ENCODE peak calls at places on chromosomes 7 and 10, in ten cellular contexts. One of them, this sample, is unnamed.

GRCh38 chr10:113764598-113764997 is 13.1 kb downstream of the PLEKHS1 start:
- DNase-seq in foreskin fibroblast: no peak
- DNase-seq in mammary epithelial cell: no peak
- DNase-seq in fibroblast of mammary gland: no peak
- DNase-seq in upper lobe of right lung: no peak
- DNase-seq in GM23248: no peak
- DNase-seq in uterus: no peak
- DNase-seq in cardiac fibroblast: no peak
- DNase-seq in choroid plexus epithelial cell: no peak
- DNase-seq in esophagus muscularis mucosa: no peak
- DNase-seq in this sample: no peak

GRCh38 chr7:23043441-23043840 is 29.5 kb upstream of the HYCC1 start:
- DNase-seq in foreskin fibroblast: no peak
- DNase-seq in mammary epithelial cell: no peak
- DNase-seq in fibroblast of mammary gland: no peak
- DNase-seq in upper lobe of right lung: no peak
- DNase-seq in GM23248: peak
- DNase-seq in uterus: no peak
- DNase-seq in cardiac fibroblast: no peak
- DNase-seq in choroid plexus epithelial cell: no peak
- DNase-seq in esophagus muscularis mucosa: no peak
- DNase-seq in this sample: no peak

GRCh38 chr7:66921918-66922486 is 977 bp downstream of the TMEM248 start:
- DNase-seq in foreskin fibroblast: no peak
- DNase-seq in mammary epithelial cell: peak
- DNase-seq in fibroblast of mammary gland: no peak
- DNase-seq in upper lobe of right lung: no peak
- DNase-seq in GM23248: peak
- DNase-seq in uterus: no peak
- DNase-seq in cardiac fibroblast: no peak
- DNase-seq in choroid plexus epithelial cell: peak
- DNase-seq in esophagus muscularis mucosa: no peak
- DNase-seq in this sample: no peak

GRCh38 chr10:31961264-31961663 is 32.6 kb upstream of the ARHGAP12 start:
- DNase-seq in foreskin fibroblast: no peak
- DNase-seq in mammary epithelial cell: no peak
- DNase-seq in fibroblast of mammary gland: no peak
- DNase-seq in upper lobe of right lung: no peak
- DNase-seq in GM23248: no peak
- DNase-seq in uterus: no peak
- DNase-seq in cardiac fibroblast: no peak
- DNase-seq in choroid plexus epithelial cell: no peak
- DNase-seq in esophagus muscularis mucosa: no peak
- DNase-seq in this sample: no peak

GRCh38 chr7:47392241-47392759 is 189.6 kb downstream of the TNS3 start:
- DNase-seq in foreskin fibroblast: peak
- DNase-seq in mammary epithelial cell: no peak
- DNase-seq in fibroblast of mammary gland: peak
- DNase-seq in upper lobe of right lung: peak
- DNase-seq in GM23248: peak
- DNase-seq in uterus: peak
- DNase-seq in cardiac fibroblast: peak
- DNase-seq in choroid plexus epithelial cell: peak
- DNase-seq in esophagus muscularis mucosa: no peak
- DNase-seq in this sample: peak

GRCh38 chr7:151342811-151343210 is 1.2 kb downstream of the NUB1 start:
- DNase-seq in foreskin fibroblast: no peak
- DNase-seq in mammary epithelial cell: peak
- DNase-seq in fibroblast of mammary gland: no peak
- DNase-seq in upper lobe of right lung: no peak
- DNase-seq in GM23248: peak
- DNase-seq in uterus: no peak
- DNase-seq in cardiac fibroblast: no peak
- DNase-seq in choroid plexus epithelial cell: no peak
- DNase-seq in esophagus muscularis mucosa: peak
- DNase-seq in this sample: no peak

GRCh38 chr7:139232377-139232717 is 1.3 kb downstream of the UBN2 start:
- DNase-seq in foreskin fibroblast: no peak
- DNase-seq in mammary epithelial cell: no peak
- DNase-seq in fibroblast of mammary gland: no peak
- DNase-seq in upper lobe of right lung: no peak
- DNase-seq in GM23248: no peak
- DNase-seq in uterus: no peak
- DNase-seq in cardiac fibroblast: no peak
- DNase-seq in choroid plexus epithelial cell: no peak
- DNase-seq in esophagus muscularis mucosa: no peak
- DNase-seq in this sample: no peak

GRCh38 chr10:74766501-74766900 is 59.9 kb upstream of the KAT6B start:
- DNase-seq in foreskin fibroblast: no peak
- DNase-seq in mammary epithelial cell: no peak
- DNase-seq in fibroblast of mammary gland: no peak
- DNase-seq in upper lobe of right lung: no peak
- DNase-seq in GM23248: peak
- DNase-seq in uterus: no peak
- DNase-seq in cardiac fibroblast: no peak
- DNase-seq in choroid plexus epithelial cell: no peak
- DNase-seq in esophagus muscularis mucosa: no peak
- DNase-seq in this sample: no peak

GRCh38 chr10:46282460-46283216 is 4.2 kb upstream of the ANTXRL start:
- DNase-seq in foreskin fibroblast: peak
- DNase-seq in mammary epithelial cell: peak
- DNase-seq in fibroblast of mammary gland: peak
- DNase-seq in upper lobe of right lung: peak
- DNase-seq in GM23248: peak
- DNase-seq in uterus: peak
- DNase-seq in cardiac fibroblast: peak
- DNase-seq in choroid plexus epithelial cell: peak
- DNase-seq in esophagus muscularis mucosa: no peak
- DNase-seq in this sample: peak

DNA sequence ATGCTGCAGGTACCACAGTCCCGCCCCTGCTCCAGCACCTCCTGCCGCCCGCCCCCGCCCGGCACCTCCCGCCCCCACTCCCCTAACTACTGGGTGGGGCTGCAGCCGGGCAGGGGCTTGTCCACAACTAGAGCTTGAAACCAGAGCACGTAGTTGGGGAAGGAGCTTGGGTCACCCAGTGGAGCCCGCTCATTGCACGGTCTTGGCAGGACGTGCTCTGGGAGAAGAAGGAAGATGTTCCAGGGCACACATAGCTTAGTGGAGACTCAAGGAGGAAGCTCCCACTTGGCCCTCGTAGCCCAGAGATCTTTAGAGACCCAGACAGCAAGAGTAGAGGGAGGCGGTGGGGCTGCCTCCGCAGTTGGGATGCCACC is 692 bp downstream of the IGFBP1 start:
- DNase-seq in foreskin fibroblast: no peak
- DNase-seq in mammary epithelial cell: no peak
- DNase-seq in fibroblast of mammary gland: no peak
- DNase-seq in upper lobe of right lung: no peak
- DNase-seq in GM23248: peak
- DNase-seq in uterus: no peak
- DNase-seq in cardiac fibroblast: no peak
- DNase-seq in choroid plexus epithelial cell: peak
- DNase-seq in esophagus muscularis mucosa: peak
- DNase-seq in this sample: peak
- H3K4me3 ChIP-seq in foreskin fibroblast: no peak
- H3K4me3 ChIP-seq in mammary epithelial cell: peak
- H3K4me3 ChIP-seq in fibroblast of mammary gland: no peak
- H3K4me3 ChIP-seq in upper lobe of right lung: no peak
- H3K4me3 ChIP-seq in GM23248: peak
- H3K4me3 ChIP-seq in uterus: no peak
- H3K4me3 ChIP-seq in cardiac fibroblast: no peak
- H3K4me3 ChIP-seq in choroid plexus epithelial cell: peak
- H3K4me3 ChIP-seq in esophagus muscularis mucosa: peak
- H3K4me3 ChIP-seq in this sample: peak

DNA sequence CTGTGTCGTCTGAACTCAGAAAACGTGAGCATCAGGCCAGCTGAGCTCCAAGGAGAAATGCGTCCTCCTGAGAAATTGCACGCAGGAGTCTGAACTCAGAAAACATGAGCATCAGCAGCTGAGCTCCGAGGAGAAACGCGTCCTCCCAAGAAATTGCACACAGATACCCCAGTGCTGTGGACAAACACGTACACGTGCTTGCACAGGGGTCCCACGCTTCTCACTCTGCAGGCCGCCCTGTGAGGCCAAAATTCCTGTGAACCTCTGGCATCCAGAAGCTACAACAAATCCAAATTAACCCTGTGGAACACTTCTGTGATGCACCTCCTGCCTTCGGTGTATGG is 133.8 kb downstream of the WDR37 start:
- DNase-seq in foreskin fibroblast: no peak
- DNase-seq in mammary epithelial cell: no peak
- DNase-seq in fibroblast of mammary gland: no peak
- DNase-seq in upper lobe of right lung: peak
- DNase-seq in GM23248: no peak
- DNase-seq in uterus: no peak
- DNase-seq in cardiac fibroblast: no peak
- DNase-seq in choroid plexus epithelial cell: no peak
- DNase-seq in esophagus muscularis mucosa: no peak
- DNase-seq in this sample: no peak
- H3K4me3 ChIP-seq in foreskin fibroblast: no peak
- H3K4me3 ChIP-seq in mammary epithelial cell: no peak
- H3K4me3 ChIP-seq in fibroblast of mammary gland: no peak
- H3K4me3 ChIP-seq in upper lobe of right lung: no peak
- H3K4me3 ChIP-seq in GM23248: no peak
- H3K4me3 ChIP-seq in uterus: no peak
- H3K4me3 ChIP-seq in cardiac fibroblast: no peak
- H3K4me3 ChIP-seq in choroid plexus epithelial cell: no peak
- H3K4me3 ChIP-seq in esophagus muscularis mucosa: no peak
- H3K4me3 ChIP-seq in this sample: no peak

DNA sequence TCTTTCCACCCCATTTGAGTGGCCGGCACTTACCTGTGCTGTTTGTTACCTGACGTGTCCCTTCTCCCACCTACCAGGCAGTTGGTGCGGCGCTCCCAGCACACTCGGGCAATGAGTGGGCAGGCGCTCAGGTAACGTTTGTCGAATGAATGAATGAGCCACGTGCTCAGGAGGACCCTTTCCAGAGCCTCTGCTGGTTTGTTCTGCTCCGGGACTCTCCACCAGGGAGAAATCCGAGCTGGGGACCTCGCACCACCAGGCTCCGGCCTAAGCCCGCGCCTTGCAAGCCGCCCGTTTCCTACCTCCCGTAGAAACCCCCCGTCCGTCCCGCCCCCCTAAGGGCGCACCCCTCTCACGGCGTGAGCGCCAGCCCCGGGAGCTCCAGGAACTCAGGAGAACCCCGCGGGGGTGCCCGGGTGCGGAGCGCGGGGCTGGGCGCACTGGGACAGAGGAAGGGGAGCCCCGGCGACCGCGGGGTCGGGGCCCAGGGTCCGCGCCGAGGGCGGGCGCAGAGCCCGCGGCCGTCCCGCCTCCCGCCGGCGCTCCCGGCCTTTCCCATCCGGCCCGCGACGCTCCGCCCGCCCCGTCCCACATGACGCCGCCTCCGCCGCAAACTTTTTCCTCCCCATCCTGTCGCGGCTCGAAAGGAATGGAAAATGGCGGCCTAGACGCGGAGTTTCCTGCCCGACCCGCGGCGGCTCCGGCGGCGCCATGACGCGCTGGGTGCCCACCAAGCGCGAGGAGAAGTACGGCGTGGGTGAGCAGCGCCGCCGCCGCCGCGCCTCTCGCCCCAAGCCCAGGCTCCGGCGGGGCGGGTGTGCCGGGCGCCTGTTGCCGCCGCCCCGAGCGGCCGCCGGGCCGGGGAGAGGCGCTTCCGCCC is at the start of gene DOCK1:
- DNase-seq in foreskin fibroblast: peak
- DNase-seq in mammary epithelial cell: peak
- DNase-seq in fibroblast of mammary gland: peak
- DNase-seq in upper lobe of right lung: peak
- DNase-seq in GM23248: peak
- DNase-seq in uterus: peak
- DNase-seq in cardiac fibroblast: peak
- DNase-seq in choroid plexus epithelial cell: peak
- DNase-seq in esophagus muscularis mucosa: no peak
- DNase-seq in this sample: peak
- H3K4me3 ChIP-seq in foreskin fibroblast: peak
- H3K4me3 ChIP-seq in mammary epithelial cell: peak
- H3K4me3 ChIP-seq in fibroblast of mammary gland: peak
- H3K4me3 ChIP-seq in upper lobe of right lung: peak
- H3K4me3 ChIP-seq in GM23248: peak
- H3K4me3 ChIP-seq in uterus: peak
- H3K4me3 ChIP-seq in cardiac fibroblast: peak
- H3K4me3 ChIP-seq in choroid plexus epithelial cell: peak
- H3K4me3 ChIP-seq in esophagus muscularis mucosa: peak
- H3K4me3 ChIP-seq in this sample: peak

GRCh38 chr7:4145576-4145975 is 536.5 kb upstream of the FOXK1 start:
- DNase-seq in foreskin fibroblast: no peak
- DNase-seq in mammary epithelial cell: no peak
- DNase-seq in fibroblast of mammary gland: no peak
- DNase-seq in upper lobe of right lung: no peak
- DNase-seq in GM23248: no peak
- DNase-seq in uterus: no peak
- DNase-seq in cardiac fibroblast: no peak
- DNase-seq in choroid plexus epithelial cell: no peak
- DNase-seq in esophagus muscularis mucosa: no peak
- DNase-seq in this sample: no peak

GRCh38 chr7:4143511-4144160 is 538.5 kb upstream of the FOXK1 start:
- DNase-seq in foreskin fibroblast: no peak
- DNase-seq in mammary epithelial cell: no peak
- DNase-seq in fibroblast of mammary gland: no peak
- DNase-seq in upper lobe of right lung: no peak
- DNase-seq in GM23248: no peak
- DNase-seq in uterus: no peak
- DNase-seq in cardiac fibroblast: no peak
- DNase-seq in choroid plexus epithelial cell: no peak
- DNase-seq in esophagus muscularis mucosa: no peak
- DNase-seq in this sample: no peak

GRCh38 chr7:4143006-4143405 is 539.1 kb upstream of the FOXK1 start:
- DNase-seq in foreskin fibroblast: no peak
- DNase-seq in mammary epithelial cell: no peak
- DNase-seq in fibroblast of mammary gland: no peak
- DNase-seq in upper lobe of right lung: peak
- DNase-seq in GM23248: no peak
- DNase-seq in uterus: no peak
- DNase-seq in cardiac fibroblast: no peak
- DNase-seq in choroid plexus epithelial cell: no peak
- DNase-seq in esophagus muscularis mucosa: no peak
- DNase-seq in this sample: no peak

GRCh38 chr7:4144801-4145470 is 537.2 kb upstream of the FOXK1 start:
- DNase-seq in foreskin fibroblast: peak
- DNase-seq in mammary epithelial cell: no peak
- DNase-seq in fibroblast of mammary gland: peak
- DNase-seq in upper lobe of right lung: no peak
- DNase-seq in GM23248: no peak
- DNase-seq in uterus: peak
- DNase-seq in cardiac fibroblast: peak
- DNase-seq in choroid plexus epithelial cell: peak
- DNase-seq in esophagus muscularis mucosa: no peak
- DNase-seq in this sample: peak

DNA sequence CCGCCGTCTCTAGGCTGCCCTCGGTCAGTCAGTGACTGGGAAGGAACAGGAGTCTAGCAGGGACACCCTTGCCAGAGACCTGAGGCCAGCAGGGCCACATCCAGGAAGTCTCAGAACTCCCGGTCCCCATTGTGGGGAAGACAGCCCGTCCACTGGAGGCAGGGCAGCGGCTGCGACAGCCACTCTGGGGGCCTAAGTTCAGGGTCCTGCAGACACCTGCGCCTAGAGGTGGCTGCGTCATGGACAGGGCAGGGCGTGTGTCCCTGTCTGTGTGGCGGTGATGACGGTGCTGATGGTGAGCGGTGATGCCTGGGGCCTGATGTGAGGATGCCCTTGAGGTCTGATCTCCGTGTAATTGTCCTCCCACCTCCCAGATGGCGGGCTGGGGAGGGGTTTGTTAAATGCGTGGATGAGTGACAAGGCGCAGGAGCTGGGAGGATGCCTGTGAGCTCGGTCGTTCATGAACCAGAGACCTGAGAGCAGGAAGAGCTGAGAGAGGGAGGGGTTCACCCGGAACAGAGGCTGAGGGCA is 537.9 kb upstream of the FOXK1 start:
- DNase-seq in foreskin fibroblast: no peak
- DNase-seq in mammary epithelial cell: no peak
- DNase-seq in fibroblast of mammary gland: no peak
- DNase-seq in upper lobe of right lung: no peak
- DNase-seq in GM23248: no peak
- DNase-seq in uterus: no peak
- DNase-seq in cardiac fibroblast: no peak
- DNase-seq in choroid plexus epithelial cell: no peak
- DNase-seq in esophagus muscularis mucosa: no peak
- DNase-seq in this sample: no peak
- H3K4me3 ChIP-seq in foreskin fibroblast: peak
- H3K4me3 ChIP-seq in mammary epithelial cell: no peak
- H3K4me3 ChIP-seq in fibroblast of mammary gland: no peak
- H3K4me3 ChIP-seq in upper lobe of right lung: no peak
- H3K4me3 ChIP-seq in GM23248: no peak
- H3K4me3 ChIP-seq in uterus: peak
- H3K4me3 ChIP-seq in cardiac fibroblast: no peak
- H3K4me3 ChIP-seq in choroid plexus epithelial cell: no peak
- H3K4me3 ChIP-seq in esophagus muscularis mucosa: peak
- H3K4me3 ChIP-seq in this sample: no peak